ENCODE peak calls at places on chromosomes 16 and 17, in five cellular contexts. W is IMR-90, T is ovary, P is lower leg skin, C is stomach. J is an unnamed sample.

GRCh38 chr17:69358688-69359596 is 32.0 kb upstream of the ABCA5 start:
- DNase-seq in W (no peak), T (no peak), P (no peak), C (no peak), J (no peak)

GRCh38 chr17:17044846-17045561 is 2.7 kb downstream of the MPRIP start:
- DNase-seq in W (peak; percentile 79), T (peak; percentile 39), P (no peak), C (peak; percentile 26), J (peak; percentile 31)

GRCh38 chr17:53909802-53910201 is 87.1 kb downstream of the KIF2B start:
- DNase-seq in W (no peak), T (no peak), P (no peak), C (no peak), J (no peak)

GRCh38 chr16:26447570-26447969 is 619.2 kb upstream of the C16orf82 start:
- DNase-seq in W (no peak), T (no peak), P (no peak), C (no peak), J (no peak)

GRCh38 chr16:68421076-68421475 is 27.2 kb downstream of the SMPD3 start:
- DNase-seq in W (no peak), T (no peak), P (no peak), C (no peak), J (no peak)

GRCh38 chr17:46772013-46772878 is 46.2 kb downstream of the WNT3 start:
- DNase-seq in W (no peak), T (peak; percentile 40), P (no peak), C (peak; percentile 41), J (peak; percentile 54)

GRCh38 chr17:4018446-4018845 is 54.2 kb upstream of the ATP2A3 start:
- DNase-seq in W (no peak), T (no peak), P (no peak), C (no peak), J (no peak)

GRCh38 chr16:58280146-58280845 is 14.5 kb downstream of the PRSS54 start:
- DNase-seq in W (no peak), T (no peak), P (no peak), C (no peak), J (no peak)

GRCh38 chr17:14070344-14071007 is 1.2 kb downstream of the COX10 start:
- DNase-seq in W (no peak), T (no peak), P (no peak), C (no peak), J (no peak)

GRCh38 chr16:56294599-56294998 is 103.3 kb downstream of the GNAO1 start:
- DNase-seq in W (peak; percentile 83), T (no peak), P (no peak), C (no peak), J (no peak)

GRCh38 chr16:937723-938122 is 33.1 kb downstream of the LMF1 start:
- DNase-seq in W (no peak), T (no peak), P (no peak), C (no peak), J (peak; percentile 59)

GRCh38 chr16:88807142-88807625 is 3.6 kb downstream of the CDT1 start:
- DNase-seq in W (no peak), T (no peak), P (no peak), C (no peak), J (no peak)

GRCh38 chr17:70447588-70447987 is 278.3 kb downstream of the KCNJ2 start:
- DNase-seq in W (no peak), T (no peak), P (no peak), C (no peak), J (no peak)

GRCh38 chr16:73268311-73268997 is 220.5 kb upstream of the ZFHX3 start:
- DNase-seq in W (peak; percentile 16), T (no peak), P (no peak), C (no peak), J (no peak)

GRCh38 chr16:77402118-77402517 is 32.7 kb downstream of the ADAMTS18 start:
- DNase-seq in W (no peak), T (no peak), P (no peak), C (no peak), J (no peak)

GRCh38 chr17:81083125-81083765 is 48.3 kb downstream of the BAIAP2 start:
- DNase-seq in W (no peak), T (no peak), P (no peak), C (peak; percentile 93), J (no peak)

GRCh38 chr17:35460354-35460851 is 11.8 kb upstream of the SLFN13 start:
- DNase-seq in W (no peak), T (peak; percentile 18), P (no peak), C (peak; percentile 88), J (peak; percentile 15)

GRCh38 chr17:50213026-50214015 is 11.9 kb upstream of the COL1A1 start:
- DNase-seq in W (peak; percentile 51), T (peak; percentile 24), P (no peak), C (peak; percentile 10), J (peak; percentile 13)

GRCh38 chr17:78953356-78954350 is 26.1 kb downstream of the LGALS3BP start:
- DNase-seq in W (no peak), T (peak; percentile 64), P (no peak), C (no peak), J (no peak)

GRCh38 chr17:18331879-18332278 is 16.8 kb downstream of the SMCR8 start:
- DNase-seq in W (no peak), T (no peak), P (no peak), C (no peak), J (no peak)

GRCh38 chr16:84606081-84606875 is 11.6 kb downstream of the COTL1 start:
- DNase-seq in W (no peak), T (no peak), P (no peak), C (no peak), J (no peak)

GRCh38 chr16:82957212-82957611 is 330.4 kb downstream of the CDH13 start:
- DNase-seq in W (no peak), T (no peak), P (no peak), C (no peak), J (no peak)

DNA sequence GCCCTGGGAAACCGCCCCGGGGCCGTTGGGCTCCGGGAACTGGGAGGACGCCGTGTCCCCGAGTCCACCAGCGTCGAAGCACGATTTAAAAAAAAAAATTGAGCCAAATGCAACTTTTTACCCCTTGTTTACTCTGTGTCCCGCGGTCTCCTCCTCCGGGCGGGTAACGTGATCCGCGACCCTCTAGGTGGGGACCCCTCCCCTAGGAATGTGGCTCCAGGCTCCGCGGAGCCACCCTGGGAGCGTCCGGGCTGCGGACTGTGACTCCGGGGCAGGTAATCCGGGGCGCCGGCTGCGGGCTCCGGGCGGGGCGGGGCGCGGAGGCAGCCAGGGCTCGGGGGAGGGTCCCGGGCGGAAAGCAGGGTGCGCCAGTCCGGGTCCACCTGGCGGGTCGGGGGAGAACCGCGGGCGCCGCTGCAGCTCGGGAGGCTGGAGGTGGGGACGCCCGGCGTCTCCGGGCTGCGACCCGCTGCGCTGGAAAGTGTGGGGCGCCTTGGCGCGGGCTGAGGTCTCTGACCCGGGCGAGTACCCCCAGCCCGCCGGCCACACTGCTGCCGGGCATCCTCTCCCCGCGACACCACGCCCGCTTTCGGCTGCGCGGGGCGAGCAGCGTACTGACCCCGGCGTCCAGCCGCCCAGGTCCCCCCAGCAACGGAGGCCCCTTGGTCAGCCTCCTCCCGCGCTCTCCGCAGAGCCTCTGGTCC is 850 bp upstream of the HELZ start:
- DNase-seq in W (no peak), T (peak; percentile 51), P (no peak), C (peak; percentile 46), J (peak; percentile 22)
- TF ChIP-seq POLR2A in W (no peak), T (no peak), P (no peak), C (no peak), J (no peak)

DNA sequence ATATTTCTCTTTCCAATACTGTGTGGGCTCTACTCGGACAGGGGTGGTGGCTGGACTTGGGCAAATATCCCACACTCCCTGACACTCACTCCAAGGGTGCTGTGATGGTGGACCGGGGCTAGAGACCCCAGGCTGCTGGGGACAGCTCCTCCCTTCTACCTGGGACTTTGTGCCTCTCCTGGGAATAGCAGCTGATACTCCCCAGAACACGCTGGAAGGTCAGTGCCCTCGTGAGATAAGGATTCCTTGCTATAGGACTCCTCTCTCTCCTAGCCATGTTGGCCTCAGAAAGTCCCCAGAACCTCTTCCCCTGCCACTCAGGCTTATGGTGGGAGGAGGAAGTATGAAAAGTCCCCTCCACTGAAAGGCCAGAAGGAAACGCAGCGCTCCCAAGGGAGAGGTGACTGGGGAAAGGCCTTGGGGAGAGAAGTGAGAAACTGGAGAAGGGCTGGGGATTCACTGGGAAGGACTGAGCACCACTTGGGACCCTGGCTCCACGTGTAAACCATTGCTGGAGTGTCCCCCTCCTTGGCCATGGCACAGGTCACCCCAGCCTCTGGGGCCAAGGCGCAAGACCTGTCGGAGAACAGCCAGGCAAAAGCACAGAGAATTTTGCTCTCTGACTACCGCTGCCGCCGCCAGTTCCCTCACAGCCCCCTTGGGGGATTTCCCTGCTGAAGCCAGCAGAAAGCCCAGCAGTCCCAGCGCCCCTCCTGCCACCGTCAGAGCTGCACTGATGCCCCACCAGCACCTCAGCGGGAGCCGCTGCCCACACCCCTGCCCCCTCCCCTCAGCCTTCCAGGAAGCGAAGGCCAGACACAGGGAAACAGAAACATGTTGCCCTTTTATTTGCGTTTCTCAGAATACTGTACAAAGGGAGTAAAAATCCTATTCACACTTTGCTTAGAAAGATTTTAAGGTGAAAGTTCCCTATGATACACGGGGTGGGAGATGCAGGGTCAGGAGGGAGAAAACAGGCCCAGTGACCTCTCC is 2.1 kb upstream of the GSDMB start:
- DNase-seq in W (no peak), T (no peak), P (no peak), C (no peak), J (no peak)
- TF ChIP-seq POLR2A in W (no peak), T (no peak), P (no peak), C (no peak), J (no peak)

DNA sequence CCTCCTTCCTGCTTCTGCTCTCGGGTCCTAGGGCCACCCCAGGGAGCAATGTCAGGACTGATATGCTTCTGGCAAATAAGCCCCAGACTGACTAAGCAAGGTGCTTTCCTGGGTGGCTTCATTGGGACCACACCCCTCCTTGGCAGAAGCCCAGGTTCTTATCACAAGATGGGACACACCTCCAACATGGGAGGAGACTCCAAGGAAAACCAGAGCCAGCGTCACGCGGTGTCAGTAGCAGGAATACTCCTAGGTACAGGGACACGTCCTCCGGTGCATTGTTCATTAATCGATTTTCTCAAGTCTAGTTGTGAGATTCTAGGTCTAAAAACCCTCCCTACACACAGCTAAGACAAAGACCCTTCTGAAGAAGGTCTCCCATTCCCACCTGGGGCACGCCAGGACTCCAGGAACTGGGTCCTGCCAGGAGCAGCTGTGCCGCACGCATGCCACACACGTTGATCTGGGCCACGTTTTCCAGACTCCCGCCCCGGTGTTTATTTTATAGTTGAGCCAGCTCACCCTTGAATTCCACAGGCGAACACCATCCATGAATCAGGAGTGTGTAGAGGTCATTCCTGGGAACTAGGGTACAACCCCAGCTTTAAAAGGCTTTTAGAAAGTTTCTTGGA is 30.8 kb downstream of the FA2H start:
- DNase-seq in W (peak; percentile 79), T (no peak), P (peak; percentile 87), C (peak; percentile 97), J (peak; percentile 32)
- TF ChIP-seq POLR2A in W (no peak), T (no peak), P (no peak), C (no peak), J (no peak)

DNA sequence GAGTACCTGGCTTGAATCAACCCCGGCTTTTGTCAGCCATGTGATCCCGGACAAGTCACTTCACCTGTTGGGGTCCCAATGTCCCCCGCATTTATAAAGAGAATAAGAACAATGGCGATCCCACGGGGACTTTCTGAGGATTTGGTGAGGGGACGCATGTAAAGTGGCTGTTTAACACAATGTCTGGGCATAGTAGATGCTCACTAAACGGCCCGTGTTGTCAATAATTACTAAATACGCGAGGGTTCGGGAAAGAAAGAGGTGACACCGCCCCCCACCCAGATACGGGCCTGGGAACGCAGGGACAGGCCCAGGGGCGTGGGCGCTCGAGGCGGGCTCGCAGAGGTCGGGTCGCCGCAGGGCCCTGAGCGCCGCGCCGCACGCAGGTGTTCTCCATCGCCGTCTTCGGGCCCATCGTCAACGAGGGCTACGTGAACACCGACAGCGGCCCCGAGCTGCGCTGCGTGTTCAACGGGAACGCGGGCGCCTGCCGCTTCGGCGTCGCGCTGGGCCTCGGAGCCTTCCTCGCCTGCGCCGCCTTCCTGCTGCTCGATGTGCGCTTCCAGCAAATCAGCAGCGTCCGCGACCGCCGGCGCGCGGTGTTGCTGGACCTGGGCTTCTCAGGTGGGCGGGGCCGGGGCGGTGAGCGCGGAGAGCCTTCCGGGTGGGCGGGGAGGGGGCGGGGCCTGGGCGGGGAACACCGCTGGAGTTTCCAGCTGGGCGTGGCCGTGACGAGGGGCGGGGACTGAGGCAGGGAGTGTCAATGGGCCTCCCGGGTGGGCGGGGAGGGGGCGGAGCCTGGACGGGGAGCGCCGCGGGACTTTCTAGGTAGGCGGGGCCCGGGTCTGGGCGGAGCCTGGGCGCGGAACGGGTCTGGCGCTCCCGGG is 2.1 kb downstream of the SYNGR3 start:
- DNase-seq in W (peak; percentile 83), T (peak; percentile 95), P (peak; percentile 92), C (peak; percentile 95), J (peak; percentile 94)
- TF ChIP-seq POLR2A in W (no peak), T (no peak), P (no peak), C (no peak), J (no peak)